ENCODE peak calls at places on chromosomes 2 and 18, in eight cellular contexts. One of them, this sample, is unnamed.

GRCh38 chr2:7773362-7773973 is 856.3 kb downstream of the RNF144A start:
- DNase-seq in GM10248: peak
- DNase-seq in adrenal gland: no peak
- DNase-seq in type B pancreatic cell: no peak
- DNase-seq in testis: peak
- DNase-seq in uterus: no peak
- DNase-seq in tibial artery: no peak
- DNase-seq in tibial nerve: no peak
- DNase-seq in this sample: peak

GRCh38 chr18:58576641-58577251 is 52.1 kb downstream of the ALPK2 start:
- DNase-seq in GM10248: no peak
- DNase-seq in adrenal gland: no peak
- DNase-seq in type B pancreatic cell: no peak
- DNase-seq in testis: no peak
- DNase-seq in uterus: no peak
- DNase-seq in tibial artery: no peak
- DNase-seq in tibial nerve: no peak
- DNase-seq in this sample: no peak

GRCh38 chr2:137677466-137677865 is 286.8 kb upstream of the HNMT start:
- DNase-seq in GM10248: no peak
- DNase-seq in adrenal gland: no peak
- DNase-seq in type B pancreatic cell: no peak
- DNase-seq in testis: no peak
- DNase-seq in uterus: no peak
- DNase-seq in tibial artery: no peak
- DNase-seq in tibial nerve: no peak
- DNase-seq in this sample: no peak

GRCh38 chr2:220224711-220225519 is 597.5 kb downstream of the SLC4A3 start:
- DNase-seq in GM10248: no peak
- DNase-seq in adrenal gland: no peak
- DNase-seq in type B pancreatic cell: no peak
- DNase-seq in testis: no peak
- DNase-seq in uterus: no peak
- DNase-seq in tibial artery: no peak
- DNase-seq in tibial nerve: no peak
- DNase-seq in this sample: no peak

GRCh38 chr2:161386228-161386627 is 29.9 kb upstream of the TBR1 start:
- DNase-seq in GM10248: no peak
- DNase-seq in adrenal gland: no peak
- DNase-seq in type B pancreatic cell: no peak
- DNase-seq in testis: no peak
- DNase-seq in uterus: no peak
- DNase-seq in tibial artery: no peak
- DNase-seq in tibial nerve: no peak
- DNase-seq in this sample: no peak

GRCh38 chr2:97844311-97844859 is 131.0 kb downstream of the ZAP70 start:
- DNase-seq in GM10248: no peak
- DNase-seq in adrenal gland: no peak
- DNase-seq in type B pancreatic cell: no peak
- DNase-seq in testis: no peak
- DNase-seq in uterus: no peak
- DNase-seq in tibial artery: no peak
- DNase-seq in tibial nerve: no peak
- DNase-seq in this sample: no peak

GRCh38 chr2:136116813-136117390 is 1.0 kb downstream of the CXCR4 start:
- DNase-seq in GM10248: peak
- DNase-seq in adrenal gland: peak
- DNase-seq in type B pancreatic cell: no peak
- DNase-seq in testis: no peak
- DNase-seq in uterus: no peak
- DNase-seq in tibial artery: no peak
- DNase-seq in tibial nerve: no peak
- DNase-seq in this sample: peak

GRCh38 chr18:55477537-55478300 is 110.3 kb downstream of the TCF4 start:
- DNase-seq in GM10248: peak
- DNase-seq in adrenal gland: peak
- DNase-seq in type B pancreatic cell: no peak
- DNase-seq in testis: no peak
- DNase-seq in uterus: no peak
- DNase-seq in tibial artery: peak
- DNase-seq in tibial nerve: no peak
- DNase-seq in this sample: peak

GRCh38 chr2:128425731-128426620 is 107.3 kb upstream of the HS6ST1 start:
- DNase-seq in GM10248: no peak
- DNase-seq in adrenal gland: peak
- DNase-seq in type B pancreatic cell: no peak
- DNase-seq in testis: peak
- DNase-seq in uterus: peak
- DNase-seq in tibial artery: no peak
- DNase-seq in tibial nerve: no peak
- DNase-seq in this sample: no peak

GRCh38 chr18:46570666-46571065 is 86.4 kb downstream of the LOXHD1 start:
- DNase-seq in GM10248: no peak
- DNase-seq in adrenal gland: no peak
- DNase-seq in type B pancreatic cell: no peak
- DNase-seq in testis: no peak
- DNase-seq in uterus: no peak
- DNase-seq in tibial artery: no peak
- DNase-seq in tibial nerve: no peak
- DNase-seq in this sample: no peak

GRCh38 chr2:43226558-43226954 is at the start of gene ZFP36L2:
- DNase-seq in GM10248: peak
- DNase-seq in adrenal gland: peak
- DNase-seq in type B pancreatic cell: peak
- DNase-seq in testis: peak
- DNase-seq in uterus: peak
- DNase-seq in tibial artery: peak
- DNase-seq in tibial nerve: peak
- DNase-seq in this sample: peak

GRCh38 chr2:26816893-26817292 is 31.0 kb downstream of the CENPA start:
- DNase-seq in GM10248: no peak
- DNase-seq in adrenal gland: no peak
- DNase-seq in type B pancreatic cell: no peak
- DNase-seq in testis: no peak
- DNase-seq in uterus: no peak
- DNase-seq in tibial artery: no peak
- DNase-seq in tibial nerve: no peak
- DNase-seq in this sample: peak

GRCh38 chr2:13581471-13581870 is 864.7 kb downstream of the TRIB2 start:
- DNase-seq in GM10248: no peak
- DNase-seq in adrenal gland: no peak
- DNase-seq in type B pancreatic cell: no peak
- DNase-seq in testis: peak
- DNase-seq in uterus: no peak
- DNase-seq in tibial artery: no peak
- DNase-seq in tibial nerve: no peak
- DNase-seq in this sample: no peak
- TF ChIP-seq CTCF in GM10248: no peak
- TF ChIP-seq CTCF in adrenal gland: no peak
- TF ChIP-seq CTCF in type B pancreatic cell: peak
- TF ChIP-seq CTCF in testis: no peak
- TF ChIP-seq CTCF in uterus: no peak
- TF ChIP-seq CTCF in tibial artery: no peak
- TF ChIP-seq CTCF in tibial nerve: no peak
- TF ChIP-seq CTCF in this sample: no peak

DNA sequence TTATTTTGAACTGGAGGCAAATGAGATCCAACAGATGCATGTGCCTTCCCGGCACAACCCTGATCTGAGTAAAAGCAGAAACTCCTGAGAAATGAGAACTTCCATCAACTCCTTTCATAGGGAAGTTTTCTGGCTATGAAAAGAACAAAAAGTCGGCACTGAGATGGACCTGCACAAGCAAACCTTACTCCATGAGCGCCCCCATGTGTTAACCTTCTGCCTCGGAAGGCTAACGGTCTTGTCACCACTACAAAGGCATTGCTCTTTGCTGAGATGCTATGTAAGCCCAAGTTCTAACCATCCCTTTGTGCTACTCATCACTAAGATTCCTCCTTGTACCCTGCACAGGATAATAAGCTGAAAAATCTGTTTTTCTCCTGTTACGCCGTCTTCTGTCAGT is 57.3 kb upstream of the SULT1C3 start:
- DNase-seq in GM10248: no peak
- DNase-seq in adrenal gland: no peak
- DNase-seq in type B pancreatic cell: no peak
- DNase-seq in testis: peak
- DNase-seq in uterus: no peak
- DNase-seq in tibial artery: no peak
- DNase-seq in tibial nerve: no peak
- DNase-seq in this sample: no peak
- TF ChIP-seq CTCF in GM10248: peak
- TF ChIP-seq CTCF in adrenal gland: no peak
- TF ChIP-seq CTCF in type B pancreatic cell: peak
- TF ChIP-seq CTCF in testis: peak
- TF ChIP-seq CTCF in uterus: no peak
- TF ChIP-seq CTCF in tibial artery: no peak
- TF ChIP-seq CTCF in tibial nerve: no peak
- TF ChIP-seq CTCF in this sample: peak

DNA sequence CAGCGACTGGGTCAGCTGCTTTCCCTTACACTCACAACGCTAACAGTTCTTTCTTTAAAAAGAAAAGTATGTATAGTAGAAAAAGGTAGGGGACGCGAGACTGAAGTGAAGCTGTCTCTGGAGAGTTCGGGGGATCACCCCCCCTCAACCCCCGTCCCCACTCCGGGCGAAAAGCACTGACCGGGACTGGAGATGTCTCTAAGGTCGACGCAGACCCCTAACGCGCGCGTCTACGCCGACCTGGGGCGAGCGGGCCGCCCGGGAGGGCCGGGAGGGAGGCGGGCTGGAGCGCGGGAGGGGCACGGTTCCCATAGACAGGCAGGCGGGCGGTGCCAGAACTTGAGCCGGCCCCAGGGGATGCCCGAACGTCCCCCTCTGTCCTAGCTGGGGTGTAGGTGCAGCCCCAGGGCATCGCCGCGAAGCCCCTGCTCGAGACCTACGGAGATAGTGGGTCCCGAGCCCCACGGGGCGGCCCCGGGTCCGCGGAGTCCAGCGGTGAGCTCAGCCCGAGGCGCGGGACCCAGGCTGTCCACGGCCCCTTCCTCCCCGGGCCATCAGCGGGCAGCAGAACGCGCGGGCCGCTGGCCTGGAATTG is 82.2 kb downstream of the CHRNA1 start:
- DNase-seq in GM10248: peak
- DNase-seq in adrenal gland: peak
- DNase-seq in type B pancreatic cell: no peak
- DNase-seq in testis: peak
- DNase-seq in uterus: peak
- DNase-seq in tibial artery: peak
- DNase-seq in tibial nerve: no peak
- DNase-seq in this sample: peak
- TF ChIP-seq CTCF in GM10248: no peak
- TF ChIP-seq CTCF in adrenal gland: no peak
- TF ChIP-seq CTCF in type B pancreatic cell: no peak
- TF ChIP-seq CTCF in testis: no peak
- TF ChIP-seq CTCF in uterus: no peak
- TF ChIP-seq CTCF in tibial artery: no peak
- TF ChIP-seq CTCF in tibial nerve: no peak
- TF ChIP-seq CTCF in this sample: no peak

GRCh38 chr2:185279999-185280398 is 458.6 kb upstream of the FSIP2 start:
- DNase-seq in GM10248: no peak
- DNase-seq in adrenal gland: no peak
- DNase-seq in type B pancreatic cell: no peak
- DNase-seq in testis: no peak
- DNase-seq in uterus: no peak
- DNase-seq in tibial artery: no peak
- DNase-seq in tibial nerve: no peak
- DNase-seq in this sample: no peak
- TF ChIP-seq CTCF in GM10248: peak
- TF ChIP-seq CTCF in adrenal gland: peak
- TF ChIP-seq CTCF in type B pancreatic cell: peak
- TF ChIP-seq CTCF in testis: peak
- TF ChIP-seq CTCF in uterus: no peak
- TF ChIP-seq CTCF in tibial artery: no peak
- TF ChIP-seq CTCF in tibial nerve: peak
- TF ChIP-seq CTCF in this sample: no peak

GRCh38 chr18:74476154-74476553 is 19.0 kb upstream of the DIPK1C start:
- DNase-seq in GM10248: no peak
- DNase-seq in adrenal gland: no peak
- DNase-seq in type B pancreatic cell: no peak
- DNase-seq in testis: peak
- DNase-seq in uterus: peak
- DNase-seq in tibial artery: no peak
- DNase-seq in tibial nerve: no peak
- DNase-seq in this sample: no peak
- TF ChIP-seq CTCF in GM10248: no peak
- TF ChIP-seq CTCF in adrenal gland: peak
- TF ChIP-seq CTCF in type B pancreatic cell: peak
- TF ChIP-seq CTCF in testis: peak
- TF ChIP-seq CTCF in uterus: peak
- TF ChIP-seq CTCF in tibial artery: peak
- TF ChIP-seq CTCF in tibial nerve: peak
- TF ChIP-seq CTCF in this sample: no peak

GRCh38 chr2:114113527-114113926 is 223.6 kb downstream of the ACTR3 start:
- DNase-seq in GM10248: no peak
- DNase-seq in adrenal gland: no peak
- DNase-seq in type B pancreatic cell: no peak
- DNase-seq in testis: no peak
- DNase-seq in uterus: no peak
- DNase-seq in tibial artery: no peak
- DNase-seq in tibial nerve: no peak
- DNase-seq in this sample: no peak

GRCh38 chr2:114111329-114111728 is 221.4 kb downstream of the ACTR3 start:
- DNase-seq in GM10248: no peak
- DNase-seq in adrenal gland: no peak
- DNase-seq in type B pancreatic cell: no peak
- DNase-seq in testis: no peak
- DNase-seq in uterus: no peak
- DNase-seq in tibial artery: no peak
- DNase-seq in tibial nerve: no peak
- DNase-seq in this sample: no peak

GRCh38 chr2:114108819-114109416 is 219.0 kb downstream of the ACTR3 start:
- DNase-seq in GM10248: no peak
- DNase-seq in adrenal gland: no peak
- DNase-seq in type B pancreatic cell: no peak
- DNase-seq in testis: no peak
- DNase-seq in uterus: no peak
- DNase-seq in tibial artery: no peak
- DNase-seq in tibial nerve: no peak
- DNase-seq in this sample: no peak
- TF ChIP-seq CTCF in GM10248: no peak
- TF ChIP-seq CTCF in adrenal gland: no peak
- TF ChIP-seq CTCF in type B pancreatic cell: no peak
- TF ChIP-seq CTCF in testis: no peak
- TF ChIP-seq CTCF in uterus: no peak
- TF ChIP-seq CTCF in tibial artery: no peak
- TF ChIP-seq CTCF in tibial nerve: no peak
- TF ChIP-seq CTCF in this sample: no peak